ENCODE peak calls at places on chromosome X, in four cellular contexts. One of them, this sample, is unnamed.

GRCh38 chrX:40012039-40012799 is 85.5 kb downstream of the BCOR start:
- DNase-seq in stimulated activated CD8-positive, alpha-beta memory T cell treated with anti-CD3 and anti-CD28 coated beads, Interleukin-2, amount 100 ng/mL, for 48 hours: no peak
- DNase-seq in GM04504: no peak
- DNase-seq in GM12878: no peak
- DNase-seq in this sample: peak

GRCh38 chrX:15299945-15300851 is 15.2 kb downstream of the ASB11 start:
- DNase-seq in stimulated activated CD8-positive, alpha-beta memory T cell treated with anti-CD3 and anti-CD28 coated beads, Interleukin-2, amount 100 ng/mL, for 48 hours: no peak
- DNase-seq in GM04504: no peak
- DNase-seq in GM12878: no peak
- DNase-seq in this sample: no peak

GRCh38 chrX:48835524-48836329 is at the start of gene PCSK1N:
- DNase-seq in stimulated activated CD8-positive, alpha-beta memory T cell treated with anti-CD3 and anti-CD28 coated beads, Interleukin-2, amount 100 ng/mL, for 48 hours: no peak
- DNase-seq in GM04504: no peak
- DNase-seq in GM12878: no peak
- DNase-seq in this sample: no peak

GRCh38 chrX:47093248-47093647 is 15.0 kb downstream of the RGN start:
- DNase-seq in stimulated activated CD8-positive, alpha-beta memory T cell treated with anti-CD3 and anti-CD28 coated beads, Interleukin-2, amount 100 ng/mL, for 48 hours: no peak
- DNase-seq in GM04504: no peak
- DNase-seq in GM12878: no peak
- DNase-seq in this sample: no peak

GRCh38 chrX:53716328-53717088 is 30.0 kb upstream of the HUWE1 start:
- DNase-seq in stimulated activated CD8-positive, alpha-beta memory T cell treated with anti-CD3 and anti-CD28 coated beads, Interleukin-2, amount 100 ng/mL, for 48 hours: no peak
- DNase-seq in GM04504: peak
- DNase-seq in GM12878: peak
- DNase-seq in this sample: no peak

GRCh38 chrX:13077168-13077567 is 32.7 kb upstream of the FAM9C start:
- DNase-seq in stimulated activated CD8-positive, alpha-beta memory T cell treated with anti-CD3 and anti-CD28 coated beads, Interleukin-2, amount 100 ng/mL, for 48 hours: no peak
- DNase-seq in GM04504: no peak
- DNase-seq in GM12878: no peak
- DNase-seq in this sample: no peak

GRCh38 chrX:38214551-38214950 is 6.1 kb downstream of the SRPX start:
- DNase-seq in stimulated activated CD8-positive, alpha-beta memory T cell treated with anti-CD3 and anti-CD28 coated beads, Interleukin-2, amount 100 ng/mL, for 48 hours: no peak
- DNase-seq in GM04504: no peak
- DNase-seq in GM12878: no peak
- DNase-seq in this sample: no peak

GRCh38 chrX:103101280-103102042 is 8.5 kb upstream of the NXF3 start:
- DNase-seq in stimulated activated CD8-positive, alpha-beta memory T cell treated with anti-CD3 and anti-CD28 coated beads, Interleukin-2, amount 100 ng/mL, for 48 hours: no peak
- DNase-seq in GM04504: no peak
- DNase-seq in GM12878: no peak
- DNase-seq in this sample: no peak

GRCh38 chrX:144586756-144587155 is 660.5 kb upstream of the SPANXN1 start:
- DNase-seq in stimulated activated CD8-positive, alpha-beta memory T cell treated with anti-CD3 and anti-CD28 coated beads, Interleukin-2, amount 100 ng/mL, for 48 hours: no peak
- DNase-seq in GM04504: no peak
- DNase-seq in GM12878: no peak
- DNase-seq in this sample: peak

GRCh38 chrX:136204571-136204970 is 46.6 kb downstream of the MAP7D3 start:
- DNase-seq in stimulated activated CD8-positive, alpha-beta memory T cell treated with anti-CD3 and anti-CD28 coated beads, Interleukin-2, amount 100 ng/mL, for 48 hours: no peak
- DNase-seq in GM04504: peak
- DNase-seq in GM12878: no peak
- DNase-seq in this sample: no peak

GRCh38 chrX:115576676-115577075 is 15.7 kb downstream of the PLS3 start:
- DNase-seq in stimulated activated CD8-positive, alpha-beta memory T cell treated with anti-CD3 and anti-CD28 coated beads, Interleukin-2, amount 100 ng/mL, for 48 hours: no peak
- DNase-seq in GM04504: no peak
- DNase-seq in GM12878: no peak
- DNase-seq in this sample: no peak

GRCh38 chrX:110358548-110358947 is at the start of gene RTL9:
- DNase-seq in stimulated activated CD8-positive, alpha-beta memory T cell treated with anti-CD3 and anti-CD28 coated beads, Interleukin-2, amount 100 ng/mL, for 48 hours: no peak
- DNase-seq in GM04504: no peak
- DNase-seq in GM12878: no peak
- DNase-seq in this sample: no peak

GRCh38 chrX:15680401-15680800 is 15.8 kb upstream of the CLTRN start:
- DNase-seq in stimulated activated CD8-positive, alpha-beta memory T cell treated with anti-CD3 and anti-CD28 coated beads, Interleukin-2, amount 100 ng/mL, for 48 hours: no peak
- DNase-seq in GM04504: no peak
- DNase-seq in GM12878: no peak
- DNase-seq in this sample: no peak

GRCh38 chrX:103607385-103608304 is at the start of gene TCEAL3:
- DNase-seq in stimulated activated CD8-positive, alpha-beta memory T cell treated with anti-CD3 and anti-CD28 coated beads, Interleukin-2, amount 100 ng/mL, for 48 hours: peak
- DNase-seq in GM04504: no peak
- DNase-seq in GM12878: no peak
- DNase-seq in this sample: no peak

GRCh38 chrX:150037041-150037440 is 98.8 kb upstream of the EOLA2 start:
- DNase-seq in stimulated activated CD8-positive, alpha-beta memory T cell treated with anti-CD3 and anti-CD28 coated beads, Interleukin-2, amount 100 ng/mL, for 48 hours: no peak
- DNase-seq in GM04504: no peak
- DNase-seq in GM12878: no peak
- DNase-seq in this sample: no peak

GRCh38 chrX:85004255-85004654 is 578 bp downstream of the APOOL start:
- DNase-seq in stimulated activated CD8-positive, alpha-beta memory T cell treated with anti-CD3 and anti-CD28 coated beads, Interleukin-2, amount 100 ng/mL, for 48 hours: no peak
- DNase-seq in GM04504: no peak
- DNase-seq in GM12878: no peak
- DNase-seq in this sample: no peak

GRCh38 chrX:151818828-151819227 is 84.3 kb downstream of the CNGA2 start:
- DNase-seq in stimulated activated CD8-positive, alpha-beta memory T cell treated with anti-CD3 and anti-CD28 coated beads, Interleukin-2, amount 100 ng/mL, for 48 hours: no peak
- DNase-seq in GM04504: no peak
- DNase-seq in GM12878: no peak
- DNase-seq in this sample: no peak

GRCh38 chrX:21961142-21961541 is 20.6 kb downstream of the SMS start:
- DNase-seq in stimulated activated CD8-positive, alpha-beta memory T cell treated with anti-CD3 and anti-CD28 coated beads, Interleukin-2, amount 100 ng/mL, for 48 hours: no peak
- DNase-seq in GM04504: no peak
- DNase-seq in GM12878: no peak
- DNase-seq in this sample: no peak

GRCh38 chrX:138754861-138755260 is 43.3 kb upstream of the FGF13 start:
- DNase-seq in stimulated activated CD8-positive, alpha-beta memory T cell treated with anti-CD3 and anti-CD28 coated beads, Interleukin-2, amount 100 ng/mL, for 48 hours: no peak
- DNase-seq in GM04504: no peak
- DNase-seq in GM12878: no peak
- DNase-seq in this sample: no peak

GRCh38 chrX:22249371-22249770 is 23.3 kb upstream of the CBLL2 start:
- DNase-seq in stimulated activated CD8-positive, alpha-beta memory T cell treated with anti-CD3 and anti-CD28 coated beads, Interleukin-2, amount 100 ng/mL, for 48 hours: no peak
- DNase-seq in GM04504: no peak
- DNase-seq in GM12878: no peak
- DNase-seq in this sample: no peak

This sample was measured in skeletal muscle cell.